ENCODE peak calls at places on chromosomes 11 and 22, in nine cellular contexts. K is adrenal gland, N is lung, L is lower lobe of right lung, H is body of pancreas, A is IMR-90, F is H1, C is thoracic aorta, W is astrocyte of the spinal cord. R is an unnamed sample.

GRCh38 chr11:119306373-119306890 is 10.5 kb downstream of the MCAM start:
- DNase-seq in K (no peak), N (no peak), L (no peak), H (peak), A (peak), F (no peak), C (no peak), W (no peak), R (no peak)

GRCh38 chr11:111406589-111406988 is 27.5 kb upstream of the POU2AF1 start:
- DNase-seq in K (no peak), N (no peak), L (no peak), H (no peak), A (no peak), F (no peak), C (no peak), W (no peak), R (no peak)

GRCh38 chr11:66852466-66853241 is 4.2 kb upstream of the LRFN4 start:
- DNase-seq in K (no peak), N (no peak), L (peak), H (no peak), A (no peak), F (no peak), C (no peak), W (no peak), R (no peak)

GRCh38 chr22:42780070-42780540 is 59.4 kb upstream of the A4GALT start:
- DNase-seq in K (peak), N (peak), L (no peak), H (peak), A (peak), F (peak), C (peak), W (peak), R (no peak)

GRCh38 chr11:14411818-14412217 is 52.8 kb upstream of the RRAS2 start:
- DNase-seq in K (peak), N (peak), L (no peak), H (no peak), A (peak), F (no peak), C (no peak), W (peak), R (peak)

GRCh38 chr11:62804310-62805043 is 763 bp downstream of the NXF1 start:
- DNase-seq in K (no peak), N (no peak), L (peak), H (no peak), A (peak), F (no peak), C (no peak), W (peak), R (peak)

GRCh38 chr11:108364159-108364558 is 103.2 kb downstream of the C11orf65 start:
- DNase-seq in K (no peak), N (no peak), L (no peak), H (no peak), A (peak), F (no peak), C (no peak), W (peak), R (no peak)

GRCh38 chr11:8587915-8588314 is 6.1 kb downstream of the STK33 start:
- DNase-seq in K (no peak), N (no peak), L (no peak), H (no peak), A (no peak), F (no peak), C (no peak), W (no peak), R (no peak)

GRCh38 chr11:32374261-32374711 is 61.1 kb downstream of the WT1 start:
- DNase-seq in K (peak), N (no peak), L (no peak), H (no peak), A (peak), F (peak), C (no peak), W (no peak), R (no peak)

GRCh38 chr11:43012606-43013005 is 299.2 kb upstream of the API5 start:
- DNase-seq in K (no peak), N (no peak), L (no peak), H (no peak), A (no peak), F (no peak), C (no peak), W (no peak), R (no peak)

GRCh38 chr11:19697721-19698121 is 14.9 kb upstream of the NAV2 start:
- DNase-seq in K (no peak), N (no peak), L (no peak), H (no peak), A (no peak), F (no peak), C (no peak), W (no peak), R (no peak)

GRCh38 chr11:12876340-12876739 is 132.8 kb upstream of the RASSF10 start:
- DNase-seq in K (no peak), N (no peak), L (no peak), H (no peak), A (no peak), F (no peak), C (no peak), W (no peak), R (no peak)

DNA sequence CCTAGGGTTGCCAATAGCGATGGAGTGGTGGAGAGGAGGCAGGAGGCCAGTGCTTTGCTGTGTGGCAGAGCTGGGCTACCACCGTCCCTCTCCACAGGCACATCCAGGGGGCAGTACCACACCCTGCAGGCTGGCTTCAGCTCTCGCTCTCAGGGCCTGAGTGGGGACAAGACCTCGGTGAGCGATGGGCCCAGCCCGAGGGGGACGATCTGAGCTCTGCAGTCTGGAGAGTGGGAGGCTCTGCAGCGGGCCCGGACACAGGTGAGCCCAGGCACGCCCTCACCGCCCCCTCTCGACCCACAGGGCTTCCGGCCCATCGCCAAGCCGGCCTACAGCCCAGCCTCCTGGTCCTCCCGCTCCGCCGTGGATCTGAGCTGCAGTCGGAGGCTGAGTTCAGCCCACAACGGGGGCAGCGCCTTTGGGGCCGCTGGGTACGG is 2.5 kb downstream of the PKP3 start:
- DNase-seq in K (no peak), N (no peak), L (peak), H (no peak), A (no peak), F (no peak), C (no peak), W (no peak), R (no peak)
- H3K4me3 ChIP-seq in K (peak), N (peak), L (peak), H (no peak), A (no peak), F (no peak), C (peak), W (no peak), R (peak)

DNA sequence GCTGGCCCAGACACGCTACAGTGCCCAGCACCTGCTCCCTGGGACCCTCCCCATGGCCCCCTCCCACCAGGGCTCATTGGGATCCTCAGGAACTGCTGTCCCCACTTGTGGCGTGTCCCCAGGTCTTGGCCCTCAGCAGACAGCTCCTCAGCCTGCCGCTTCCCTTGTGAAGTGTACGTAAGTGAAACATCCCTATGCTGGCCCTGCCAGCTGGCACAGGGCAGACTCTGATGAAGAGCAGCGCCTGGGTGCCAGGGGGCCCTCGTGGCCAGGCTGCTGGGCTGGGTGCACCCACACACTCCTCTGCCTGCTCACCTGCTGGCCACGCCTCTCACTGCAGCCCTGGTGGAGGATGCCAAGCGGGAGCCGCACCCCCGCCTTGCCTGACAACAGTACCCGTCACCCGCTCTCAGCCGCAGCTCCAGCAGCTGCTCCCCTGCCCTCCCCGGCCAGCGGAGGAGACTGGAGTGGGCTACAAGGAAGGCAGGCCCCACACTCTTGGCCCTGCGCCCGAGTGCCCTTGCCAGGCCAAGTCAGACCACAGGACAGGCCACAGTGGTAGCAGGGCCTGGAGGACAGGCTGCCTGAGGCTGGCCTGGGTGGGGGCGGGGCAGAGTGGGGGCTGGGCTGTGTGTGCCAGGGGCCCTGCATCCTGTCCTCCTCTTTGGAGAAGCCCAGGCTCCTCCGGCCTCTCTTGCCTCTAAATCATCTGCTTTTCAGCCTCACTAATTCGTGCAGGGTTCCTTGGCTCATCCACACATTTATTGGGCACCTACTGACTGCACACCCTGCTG is 39.5 kb downstream of the IGF2 start:
- DNase-seq in K (no peak), N (peak), L (peak), H (peak), A (no peak), F (no peak), C (no peak), W (no peak), R (no peak)
- TF ChIP-seq CTCF in K (no peak), N (no peak), L (no peak), H (peak), A (no peak), F (peak), C (no peak), W (no peak), R (no peak)

DNA sequence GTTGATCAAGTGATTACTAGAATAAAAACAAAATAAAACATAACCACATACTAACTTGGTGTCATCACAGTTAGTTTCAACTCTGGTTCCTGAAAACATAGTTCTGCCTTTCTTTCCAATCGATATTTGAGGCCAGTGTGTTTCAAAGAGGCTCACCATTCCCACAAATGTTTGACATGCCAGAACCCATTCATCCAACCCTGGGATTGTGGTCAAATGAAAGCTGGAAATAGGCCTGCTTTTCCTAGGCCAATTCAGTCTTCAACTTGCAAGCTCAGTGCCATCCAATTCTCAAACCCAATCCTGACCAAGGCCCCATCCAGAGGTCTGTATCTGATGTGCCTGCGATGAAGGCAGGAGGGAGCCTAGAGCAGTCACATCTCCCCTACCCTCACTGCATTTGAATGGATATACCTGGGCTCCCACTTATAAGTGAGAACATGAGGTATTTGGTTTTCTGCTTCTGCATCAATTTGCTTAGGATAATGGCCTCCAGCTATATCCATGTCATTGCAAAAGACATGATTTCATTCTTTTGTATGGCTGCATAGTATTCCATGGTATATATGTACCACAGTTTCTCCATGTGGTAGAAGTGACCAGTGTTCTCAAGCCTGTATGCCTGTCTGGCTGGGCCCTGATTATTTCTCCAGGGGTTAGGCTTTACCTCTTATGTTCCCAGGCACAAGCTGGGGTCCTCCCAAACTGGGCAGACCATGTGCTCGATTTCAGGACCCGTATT is 143.2 kb downstream of the SWAP70 start:
- DNase-seq in K (no peak), N (no peak), L (no peak), H (no peak), A (no peak), F (no peak), C (no peak), W (no peak), R (no peak)
- H3K4me3 ChIP-seq in K (no peak), N (no peak), L (no peak), H (no peak), A (no peak), F (no peak), C (no peak), W (no peak), R (no peak)

GRCh38 chr22:30565341-30565740 is 9.1 kb downstream of the GAL3ST1 start:
- DNase-seq in K (no peak), N (no peak), L (no peak), H (no peak), A (peak), F (no peak), C (no peak), W (no peak), R (no peak)

GRCh38 chr22:30564045-30564765 is 10.3 kb downstream of the GAL3ST1 start:
- DNase-seq in K (no peak), N (no peak), L (no peak), H (no peak), A (no peak), F (no peak), C (no peak), W (no peak), R (no peak)

GRCh38 chr22:30568137-30568805 is 6.2 kb downstream of the GAL3ST1 start:
- DNase-seq in K (no peak), N (no peak), L (no peak), H (no peak), A (no peak), F (no peak), C (no peak), W (no peak), R (no peak)

GRCh38 chr22:30564766-30565118 is 9.7 kb downstream of the GAL3ST1 start:
- DNase-seq in K (no peak), N (no peak), L (no peak), H (no peak), A (no peak), F (no peak), C (no peak), W (no peak), R (no peak)

GRCh38 chr22:30566125-30566524 is 8.3 kb downstream of the GAL3ST1 start:
- DNase-seq in K (no peak), N (no peak), L (no peak), H (no peak), A (no peak), F (no peak), C (no peak), W (no peak), R (no peak)
- TF ChIP-seq CTCF in K (no peak), N (no peak), L (no peak), H (no peak), A (no peak), F (no peak), C (no peak), W (no peak), R (no peak)

GRCh38 chr11:46999217-46999616 is 62.7 kb downstream of the CSTPP1 start:
- DNase-seq in K (no peak), N (no peak), L (no peak), H (no peak), A (no peak), F (no peak), C (no peak), W (no peak), R (no peak)

GRCh38 chr11:47002366-47002765 is 65.8 kb downstream of the CSTPP1 start:
- DNase-seq in K (no peak), N (no peak), L (no peak), H (no peak), A (no peak), F (no peak), C (no peak), W (no peak), R (no peak)

GRCh38 chr11:47000033-47000432 is 63.5 kb downstream of the CSTPP1 start:
- DNase-seq in K (no peak), N (no peak), L (no peak), H (no peak), A (no peak), F (no peak), C (no peak), W (no peak), R (no peak)

GRCh38 chr11:47003180-47003877 is 66.8 kb downstream of the CSTPP1 start:
- DNase-seq in K (peak), N (no peak), L (no peak), H (peak), A (no peak), F (no peak), C (no peak), W (no peak), R (no peak)

GRCh38 chr11:47001666-47002285 is 65.2 kb downstream of the CSTPP1 start:
- DNase-seq in K (no peak), N (no peak), L (no peak), H (no peak), A (peak), F (no peak), C (no peak), W (peak), R (no peak)
- H3K4me3 ChIP-seq in K (no peak), N (no peak), L (no peak), H (no peak), A (no peak), F (no peak), C (no peak), W (no peak), R (no peak)